ENCODE peak calls at places on chromosomes 4 and X, in eight cellular contexts. P is A549, C is WTC11, S is breast epithelium, H is neural crest cell, E is AG10803, T is cardiac fibroblast, F is astrocyte of the spinal cord. N is an unnamed sample.

GRCh38 chrX:6021316-6022091 is 207.2 kb downstream of the NLGN4X start:
- DNase-seq in S (no peak), T (peak), F (peak), C (peak), H (peak), P (peak), E (peak), N (peak)

GRCh38 chrX:139106111-139106510 is 394.6 kb upstream of the FGF13 start:
- DNase-seq in T (no peak), C (no peak), F (peak), S (no peak), H (no peak), P (no peak), E (peak), N (peak)

GRCh38 chr4:3450643-3451042 is 8.9 kb downstream of the HGFAC start:
- DNase-seq in H (no peak), T (no peak), E (no peak), P (no peak), F (no peak), C (no peak), S (no peak), N (no peak)

GRCh38 chrX:146186540-146186939 is 368.9 kb downstream of the SLITRK2 start:
- DNase-seq in H (no peak), S (no peak), E (no peak), F (no peak), T (no peak), C (no peak), P (no peak), N (no peak)

GRCh38 chr4:183816882-183817509 is 88.1 kb upstream of the STOX2 start:
- DNase-seq in C (no peak), H (no peak), F (no peak), P (no peak), E (no peak), S (no peak), T (no peak), N (no peak)

GRCh38 chr4:41362647-41363383 is 106.1 kb downstream of the UCHL1 start:
- DNase-seq in T (no peak), E (peak), F (no peak), H (no peak), C (peak), P (no peak), S (no peak), N (no peak)

GRCh38 chr4:101349346-101350064 is 2.2 kb upstream of the PPP3CA start:
- DNase-seq in T (no peak), C (no peak), H (no peak), S (peak), P (peak), F (no peak), E (peak), N (peak)

GRCh38 chr4:53781614-53782467 is 190.6 kb upstream of the LNX1 start:
- DNase-seq in T (peak), H (no peak), S (no peak), P (peak), C (no peak), F (peak), E (no peak), N (peak)

GRCh38 chr4:78370625-78371372 is 180.8 kb upstream of the ANXA3 start:
- DNase-seq in T (no peak), P (no peak), S (no peak), H (no peak), F (no peak), E (peak), C (no peak), N (peak)

GRCh38 chr4:165016971-165017370 is 14.8 kb upstream of the TRIM60 start:
- DNase-seq in E (no peak), S (no peak), C (peak), T (no peak), H (no peak), F (no peak), P (peak), N (peak)

GRCh38 chr4:142984871-142985585 is 138.9 kb upstream of the INPP4B start:
- DNase-seq in F (peak), T (peak), H (no peak), C (peak), S (no peak), E (peak), P (peak), N (peak)

GRCh38 chr4:186728631-186729271 is 5.1 kb upstream of the FAT1 start:
- DNase-seq in E (peak), T (peak), P (peak), C (no peak), S (no peak), F (peak), H (no peak), N (peak)

GRCh38 chr4:16123356-16124084 is 39.7 kb upstream of the PROM1 start:
- DNase-seq in F (no peak), E (no peak), H (no peak), P (no peak), S (peak), C (no peak), T (no peak), N (no peak)

GRCh38 chrX:55452825-55453124 is 848 bp downstream of the MAGEH1 start:
- DNase-seq in E (no peak), F (no peak), T (no peak), H (no peak), S (no peak), C (no peak), P (no peak), N (no peak)

GRCh38 chr4:30847958-30848357 is 127.8 kb downstream of the PCDH7 start:
- DNase-seq in E (no peak), T (no peak), C (no peak), S (no peak), F (no peak), P (no peak), H (no peak), N (no peak)

GRCh38 chrX:75155454-75155829 is 641 bp downstream of the ABCB7 start:
- DNase-seq in H (no peak), P (peak), T (peak), E (peak), F (peak), C (no peak), S (no peak), N (peak)

GRCh38 chr4:156607198-156607498 is 364.5 kb downstream of the PDGFC start:
- DNase-seq in C (no peak), E (no peak), F (no peak), P (no peak), S (no peak), T (no peak), H (no peak), N (no peak)

GRCh38 chrX:134371133-134371532 is 88.8 kb upstream of the HPRT1 start:
- DNase-seq in T (no peak), S (no peak), H (no peak), P (no peak), F (no peak), C (no peak), E (no peak), N (no peak)

GRCh38 chr4:120211408-120212015 is 144.9 kb upstream of the MAD2L1 start:
- DNase-seq in P (no peak), E (no peak), S (no peak), F (no peak), T (no peak), C (no peak), H (no peak), N (no peak)

GRCh38 chrX:51847463-51847862 is 46.0 kb upstream of the MAGED1 start:
- DNase-seq in T (no peak), F (no peak), S (no peak), P (no peak), H (no peak), C (peak), E (no peak), N (no peak)

GRCh38 chr4:83266689-83267088 is 17.9 kb downstream of the COQ2 start:
- DNase-seq in C (no peak), F (no peak), S (no peak), T (no peak), H (no peak), E (no peak), P (no peak), N (no peak)

GRCh38 chrX:79369871-79370270 is 2.7 kb upstream of the ITM2A start:
- DNase-seq in T (no peak), C (no peak), S (no peak), P (no peak), H (no peak), F (no peak), E (no peak), N (no peak)

GRCh38 chr4:145909331-145909730 is 29.3 kb downstream of the ZNF827 start:
- DNase-seq in C (peak), T (peak), E (no peak), F (no peak), S (peak), H (no peak), P (peak), N (peak)

GRCh38 chr4:95674451-95675095 is 125.8 kb upstream of the UNC5C start:
- DNase-seq in P (no peak), T (no peak), H (no peak), E (no peak), C (no peak), F (no peak), S (no peak), N (no peak)

GRCh38 chr4:99811850-99812249 is 4.8 kb upstream of the DAPP1 start:
- DNase-seq in F (peak), T (peak), C (no peak), H (no peak), P (peak), S (no peak), E (peak), N (peak)

GRCh38 chrX:53437211-53437610 is 3.0 kb upstream of the HSD17B10 start:
- DNase-seq in C (no peak), H (no peak), F (no peak), T (no peak), S (no peak), P (no peak), E (no peak), N (no peak)

GRCh38 chr4:7055990-7056325 is 11.9 kb downstream of the GRPEL1 start:
- DNase-seq in S (no peak), E (no peak), F (no peak), C (no peak), T (no peak), P (no peak), H (no peak), N (no peak)

GRCh38 chr4:86749121-86749520 is 100.1 kb downstream of the SLC10A6 start:
- DNase-seq in E (no peak), H (no peak), S (no peak), T (no peak), P (no peak), F (no peak), C (no peak), N (no peak)

GRCh38 chrX:84186603-84187358 is 1.2 kb downstream of the RPS6KA6 start:
- DNase-seq in S (no peak), T (no peak), H (no peak), C (peak), E (no peak), F (no peak), P (peak), N (peak)

GRCh38 chrX:9730752-9731151 is 34.9 kb downstream of the GPR143 start:
- DNase-seq in C (no peak), F (no peak), H (no peak), T (no peak), P (no peak), S (no peak), E (no peak), N (no peak)

GRCh38 chr4:14539246-14539645 is 463.0 kb upstream of the CPEB2 start:
- DNase-seq in S (no peak), P (no peak), F (no peak), T (no peak), H (no peak), E (no peak), C (no peak), N (no peak)

GRCh38 chrX:40244980-40245379 is 147.2 kb upstream of the BCOR start:
- DNase-seq in F (no peak), S (no peak), T (peak), P (no peak), E (no peak), C (no peak), H (no peak), N (no peak)
- TF ChIP-seq CTCF in F (no peak), S (no peak), T (no peak), P (no peak), E (no peak), C (no peak), H (no peak), N (no peak)

GRCh38 chrX:70096052-70096451 is 33.8 kb downstream of the OTUD6A start:
- DNase-seq in T (peak), C (peak), E (peak), P (peak), S (no peak), F (no peak), H (no peak), N (peak)
- TF ChIP-seq CTCF in T (peak), C (no peak), E (peak), P (peak), S (no peak), F (peak), H (no peak), N (peak)

DNA sequence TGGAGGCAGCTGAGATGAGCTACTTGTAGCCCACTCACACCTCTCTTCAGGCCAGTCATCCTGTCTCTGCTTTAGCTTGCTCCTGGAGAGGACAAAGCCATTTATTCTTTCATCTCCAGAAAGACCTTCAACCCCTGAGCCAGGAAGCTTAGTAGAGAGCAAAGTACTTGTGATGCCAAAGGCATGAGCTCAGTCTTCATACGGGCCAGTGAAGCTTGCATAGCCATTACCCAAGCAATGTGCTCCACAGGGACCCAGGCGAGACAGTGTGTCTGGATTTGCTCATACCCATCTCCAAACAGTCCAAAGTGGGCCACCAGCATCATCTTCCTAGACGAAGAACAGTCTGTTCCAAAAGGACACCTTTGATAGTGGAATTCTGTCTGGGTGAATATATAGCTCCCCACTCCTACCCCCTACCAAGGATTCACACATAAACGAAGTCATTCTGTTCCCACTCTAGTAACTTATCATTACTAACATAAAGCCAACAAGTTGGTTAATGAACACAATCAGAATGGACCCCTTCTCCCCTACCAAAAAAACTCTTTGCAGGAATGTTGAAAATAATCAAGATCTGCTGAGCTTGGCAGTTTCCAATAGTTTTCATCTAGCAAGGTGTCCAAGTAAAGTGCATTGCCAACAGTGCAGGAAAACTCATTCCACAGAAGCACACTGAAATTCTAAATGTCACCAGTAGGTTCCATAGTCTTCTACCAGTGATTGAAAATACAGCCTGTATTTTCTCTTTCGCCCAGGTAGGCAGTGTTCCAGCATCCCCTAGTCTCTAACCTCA is 6.7 kb downstream of the TNMD start:
- DNase-seq in P (no peak), C (no peak), T (no peak), S (no peak), F (no peak), E (no peak), H (no peak), N (no peak)
- TF ChIP-seq CTCF in P (no peak), C (no peak), T (no peak), S (no peak), F (no peak), E (no peak), H (no peak), N (no peak)

GRCh38 chr4:106303548-106303947 is 12.5 kb downstream of the TBCK start:
- DNase-seq in F (no peak), P (no peak), T (no peak), C (no peak), E (no peak), S (no peak), H (no peak), N (no peak)

GRCh38 chr4:106301393-106302084 is 14.5 kb downstream of the TBCK start:
- DNase-seq in T (peak), C (no peak), P (no peak), F (no peak), H (no peak), E (peak), S (no peak), N (peak)

GRCh38 chr4:106304632-106305031 is 11.4 kb downstream of the TBCK start:
- DNase-seq in S (no peak), E (no peak), T (no peak), F (no peak), P (no peak), C (no peak), H (no peak), N (no peak)

GRCh38 chr4:106305435-106306055 is 10.5 kb downstream of the TBCK start:
- DNase-seq in F (no peak), T (no peak), C (no peak), P (no peak), E (no peak), H (no peak), S (no peak), N (no peak)

GRCh38 chr4:106306561-106306960 is 9.4 kb downstream of the TBCK start:
- DNase-seq in T (no peak), F (no peak), H (no peak), S (no peak), E (no peak), C (no peak), P (no peak), N (no peak)
- TF ChIP-seq CTCF in T (no peak), F (no peak), H (no peak), S (no peak), E (no peak), C (no peak), P (no peak), N (no peak)

GRCh38 chr4:128978985-128979384 is 114.4 kb downstream of the SCLT1 start:
- DNase-seq in E (no peak), P (no peak), F (no peak), C (no peak), T (no peak), H (no peak), S (no peak), N (no peak)

GRCh38 chr4:128974203-128974602 is 119.1 kb downstream of the SCLT1 start:
- DNase-seq in H (no peak), S (no peak), E (peak), P (no peak), F (peak), T (no peak), C (no peak), N (peak)

GRCh38 chr4:128973384-128973783 is 120.0 kb downstream of the SCLT1 start:
- DNase-seq in H (no peak), E (no peak), T (no peak), F (no peak), S (no peak), P (no peak), C (no peak), N (no peak)
- TF ChIP-seq CTCF in H (no peak), E (no peak), T (no peak), F (no peak), S (no peak), P (no peak), C (no peak), N (no peak)

GRCh38 chr4:45741897-45742296 is 382.0 kb downstream of the GABRG1 start:
- DNase-seq in T (no peak), S (no peak), P (peak), E (no peak), C (no peak), F (no peak), H (no peak), N (no peak)
- TF ChIP-seq CTCF in T (no peak), S (no peak), P (no peak), E (no peak), C (no peak), F (no peak), H (no peak), N (no peak)

DNA sequence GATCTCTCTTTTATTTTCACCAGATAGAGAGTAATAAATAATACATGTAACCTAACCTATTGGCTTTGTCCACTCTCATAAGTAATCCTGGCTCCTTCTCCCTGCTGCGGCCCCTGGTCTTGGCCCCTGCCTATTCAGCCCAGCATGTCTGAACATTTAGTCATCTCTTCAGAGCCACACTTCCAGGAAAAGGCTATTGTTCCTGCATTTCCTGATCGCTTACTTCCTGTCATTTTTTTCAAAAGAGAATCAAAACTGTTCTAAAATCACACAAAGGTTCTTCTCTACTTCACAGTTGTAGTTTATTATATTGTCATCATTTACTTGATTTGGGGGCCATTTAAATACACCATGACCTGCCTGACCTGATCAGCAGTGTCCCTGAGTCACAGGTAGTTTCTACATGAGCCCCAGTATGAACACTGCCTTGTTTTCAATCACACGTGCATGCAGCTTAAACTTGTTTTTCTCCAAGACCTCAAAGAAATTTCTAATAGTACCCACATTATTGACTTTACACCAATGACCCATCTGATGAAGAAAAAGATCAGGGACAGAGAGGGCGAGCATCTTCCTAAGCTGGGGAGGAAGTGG is 47.4 kb upstream of the KDR start:
- DNase-seq in T (peak), E (no peak), H (no peak), F (peak), C (no peak), P (no peak), S (no peak), N (peak)
- TF ChIP-seq CTCF in T (no peak), E (no peak), H (no peak), F (no peak), C (no peak), P (no peak), S (no peak), N (no peak)

DNA sequence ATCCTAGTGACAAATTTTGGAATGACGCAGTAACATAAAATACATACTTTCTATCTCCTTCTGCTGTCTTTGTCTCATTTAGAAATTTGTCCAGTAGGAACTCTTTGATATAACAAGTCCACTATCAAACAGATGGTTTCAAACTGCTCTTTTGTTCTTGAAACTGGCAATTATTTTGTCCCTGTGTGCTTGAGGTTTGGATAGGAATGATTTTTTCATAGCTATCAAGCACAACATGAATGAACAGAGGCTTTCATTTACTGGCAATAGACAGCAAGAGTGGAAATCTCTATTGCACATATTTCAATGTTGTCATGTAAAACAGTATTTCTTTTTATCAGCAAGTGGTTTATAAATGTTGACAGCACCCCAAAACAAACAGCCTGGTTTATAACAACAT is 59.8 kb downstream of the TIGD2 start:
- DNase-seq in C (no peak), F (no peak), T (no peak), P (no peak), H (no peak), S (no peak), E (no peak), N (no peak)
- TF ChIP-seq CTCF in C (no peak), F (no peak), T (no peak), P (no peak), H (no peak), S (no peak), E (no peak), N (no peak)

N was measured in fibroblast of mammary gland.